ENCODE peak calls at places on chromosomes 11 and 22, in four cellular contexts. O, R, E and G are unnamed samples.

GRCh38 chr22:24985824-24986214 is 33.3 kb downstream of the KIAA1671 start:
- DNase-seq in R (no peak), O (no peak), E (peak), G (peak)

GRCh38 chr11:61716478-61717285 is 35.8 kb upstream of the MYRF start:
- DNase-seq in E (no peak), O (no peak), R (no peak), G (peak)

GRCh38 chr11:36702330-36703054 is 104.5 kb upstream of the RAG2 start:
- DNase-seq in R (peak), E (peak), O (peak), G (peak)

GRCh38 chr22:37999640-38000272 is 15.4 kb upstream of the SOX10 start:
- DNase-seq in R (peak), O (peak), E (peak), G (peak)

GRCh38 chr11:36600155-36600554 is 2.1 kb upstream of the RAG2 start:
- DNase-seq in O (no peak), E (no peak), R (no peak), G (no peak)

GRCh38 chr11:62721994-62722393 is 5.3 kb downstream of the HNRNPUL2 start:
- DNase-seq in O (peak), E (no peak), R (no peak), G (peak)

GRCh38 chr11:2287102-2287501 is 14.6 kb downstream of the C11orf21 start:
- DNase-seq in R (no peak), E (no peak), O (no peak), G (no peak)

GRCh38 chr11:96162816-96163499 is 180.0 kb downstream of the MAML2 start:
- DNase-seq in R (no peak), O (no peak), E (peak), G (no peak)

GRCh38 chr22:24429411-24430365 is 2.3 kb downstream of the ADORA2A start:
- DNase-seq in O (no peak), E (peak), R (no peak), G (peak)

GRCh38 chr22:39147335-39148023 is 5.0 kb downstream of the CBX7 start:
- DNase-seq in E (no peak), R (no peak), O (no peak), G (no peak)

GRCh38 chr11:85680897-85681296 is 5.1 kb downstream of the CCDC89 start:
- DNase-seq in O (no peak), E (no peak), R (no peak), G (no peak)

GRCh38 chr11:63765688-63766241 is 2.8 kb downstream of the ZFTA start:
- DNase-seq in O (no peak), R (no peak), E (no peak), G (no peak)

GRCh38 chr11:63769044-63769718 is 606 bp upstream of the ZFTA start:
- DNase-seq in O (peak), E (peak), R (no peak), G (peak)

GRCh38 chr11:63768232-63769043 is at the start of gene ZFTA:
- DNase-seq in O (peak), R (peak), E (peak), G (peak)

GRCh38 chr11:63766501-63767270 is 1.9 kb downstream of the ZFTA start:
- DNase-seq in R (no peak), E (no peak), O (no peak), G (no peak)

GRCh38 chr11:63767415-63768231 is 952 bp downstream of the ZFTA start:
- DNase-seq in E (peak), R (peak), O (peak), G (peak)
- TF ChIP-seq MYC in E (no peak), R (no peak), O (no peak), G (no peak)

GRCh38 chr22:30574095-30574981 is at the start of gene GAL3ST1:
- DNase-seq in O (no peak), E (no peak), R (peak), G (no peak)
- TF ChIP-seq MYC in O (no peak), E (no peak), R (no peak), G (no peak)

GRCh38 chr11:123212406-123212805 is 17.4 kb upstream of the CLMP start:
- DNase-seq in E (no peak), R (no peak), O (no peak), G (no peak)
- TF ChIP-seq MYC in E (no peak), R (no peak), O (no peak), G (no peak)

DNA sequence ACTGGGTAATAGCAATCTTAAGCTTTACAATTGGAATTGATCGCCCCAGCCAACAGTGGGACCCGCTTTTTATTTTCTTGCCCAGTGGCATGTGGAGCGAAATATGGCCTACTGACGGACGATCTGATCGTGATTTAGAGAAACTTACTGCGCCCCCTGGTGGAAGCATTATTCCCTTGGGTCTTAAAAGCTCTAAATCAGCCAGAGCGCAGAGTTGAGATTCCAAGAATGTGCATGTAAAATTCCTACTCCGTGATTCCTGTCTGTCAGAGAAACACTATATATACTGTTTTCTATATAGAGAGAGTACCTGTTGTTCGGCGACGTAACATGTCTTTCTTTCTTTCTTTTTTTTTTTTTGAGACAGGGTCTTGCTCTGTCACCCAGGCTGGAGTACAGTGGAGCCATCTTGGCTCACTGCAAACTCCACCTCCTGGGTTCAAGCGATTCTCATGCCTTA is 3.7 kb upstream of the DPF2 start:
- DNase-seq in R (peak), E (peak), O (peak), G (peak)
- TF ChIP-seq MYC in R (no peak), E (no peak), O (no peak), G (peak)

DNA sequence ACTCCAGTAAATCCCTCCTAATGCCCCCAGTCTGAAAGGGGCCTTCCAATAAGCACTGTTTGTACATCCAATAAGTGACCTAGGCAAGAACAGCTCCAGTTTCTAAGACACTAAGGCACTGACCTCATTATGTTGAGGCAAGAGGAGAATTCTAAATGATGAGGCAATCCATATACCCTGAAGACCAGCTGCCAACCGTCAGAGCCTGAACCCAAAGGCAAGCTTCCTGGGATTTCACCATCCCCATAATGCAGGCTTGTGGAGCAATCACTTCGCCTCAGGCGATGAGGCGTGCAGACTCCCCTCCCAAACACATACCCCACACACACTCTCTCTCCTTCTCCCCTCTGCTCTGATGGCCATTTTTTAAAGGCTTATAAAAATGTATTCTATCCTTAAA is 49.5 kb downstream of the LGR4 start:
- DNase-seq in R (no peak), E (no peak), O (no peak), G (peak)
- TF ChIP-seq MYC in R (no peak), E (no peak), O (no peak), G (peak)

DNA sequence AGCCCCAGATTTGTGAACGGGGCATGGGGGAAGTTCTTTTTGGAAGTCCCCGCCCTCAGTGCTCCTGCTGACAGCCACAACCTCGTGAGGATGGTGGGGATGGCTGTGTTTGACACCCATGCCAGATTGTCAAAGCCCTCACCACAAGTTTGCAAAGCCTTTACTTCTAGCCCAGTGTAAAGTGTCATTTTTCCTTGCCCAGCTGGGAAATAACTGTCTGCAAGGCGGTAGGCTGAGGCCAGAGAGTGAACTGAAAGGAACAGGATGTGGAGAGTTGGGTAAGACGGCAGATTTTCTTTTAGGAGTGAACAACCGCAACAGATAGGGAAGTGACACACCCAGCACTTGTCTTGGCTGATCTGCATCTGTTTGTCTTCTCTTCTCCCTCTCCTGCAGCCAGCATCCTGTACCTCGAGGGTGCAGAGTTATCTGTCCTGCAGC is 13.6 kb downstream of the IL17RA start:
- DNase-seq in E (no peak), R (no peak), O (peak), G (peak)
- TF ChIP-seq MYC in E (no peak), R (no peak), O (no peak), G (peak)

GRCh38 chr22:46660604-46661201 is 40.5 kb downstream of the GRAMD4 start:
- DNase-seq in O (no peak), R (no peak), E (no peak), G (no peak)

GRCh38 chr22:46659791-46660186 is 39.6 kb downstream of the GRAMD4 start:
- DNase-seq in R (no peak), O (no peak), E (no peak), G (no peak)

GRCh38 chr22:46657655-46657953 is 37.4 kb downstream of the GRAMD4 start:
- DNase-seq in R (no peak), O (no peak), E (no peak), G (no peak)

GRCh38 chr22:46657996-46658947 is 38.1 kb downstream of the GRAMD4 start:
- DNase-seq in O (no peak), E (no peak), R (no peak), G (no peak)

DNA sequence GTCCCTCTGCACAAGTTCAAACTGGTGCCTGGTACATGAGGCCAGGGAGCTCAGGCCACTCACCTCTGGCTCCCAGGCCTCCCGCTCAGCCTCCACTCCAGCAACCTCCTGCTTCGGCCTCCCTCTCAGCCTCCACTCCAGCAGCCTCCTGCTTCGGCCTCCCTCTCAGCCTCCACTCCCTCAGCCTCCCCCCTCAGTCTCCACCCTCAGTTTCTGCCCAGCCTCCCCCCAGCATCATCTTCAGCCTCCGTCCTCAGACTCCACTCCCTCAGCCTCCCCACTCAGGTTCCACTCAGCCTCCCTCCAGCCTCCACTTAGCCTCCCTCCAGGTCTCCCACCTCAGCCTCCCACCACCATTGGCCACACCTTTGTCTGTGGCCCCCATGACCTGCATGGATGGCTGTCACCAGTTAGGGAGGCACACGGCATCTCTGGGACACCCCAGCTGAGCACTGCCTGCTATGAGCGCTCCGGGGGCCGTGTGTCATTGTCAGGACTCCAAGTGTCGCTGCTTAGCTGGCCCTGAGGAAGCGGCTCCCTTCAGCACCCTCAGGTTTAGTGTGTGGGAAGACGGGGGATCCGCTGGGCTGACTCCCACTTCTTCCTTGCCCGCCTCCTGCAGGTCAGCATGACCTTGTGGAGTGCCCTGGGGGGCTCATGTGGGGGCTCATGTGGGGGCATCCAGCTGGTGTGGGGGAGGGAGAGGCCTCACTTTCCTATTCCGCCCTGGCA is 39.0 kb downstream of the GRAMD4 start:
- DNase-seq in E (no peak), O (no peak), R (no peak), G (no peak)
- TF ChIP-seq MYC in E (no peak), O (no peak), R (no peak), G (no peak)